ENCODE peak calls at places on chromosome 12, in four cellular contexts. E is MM.1S, G is GM23248, M is HCT116. J is an unnamed sample.

GRCh38 chr12:118633071-118633470 is 256.7 kb downstream of the SUDS3 start:
- DNase-seq in E (no peak), G (no peak), M (no peak), J (no peak)

GRCh38 chr12:68538722-68539614 is 71.7 kb upstream of the RAP1B start:
- DNase-seq in E (peak; percentile 10), G (peak; percentile 85), M (no peak), J (no peak)

GRCh38 chr12:128258866-128259555 is 8.0 kb upstream of the TMEM132C start:
- DNase-seq in E (no peak), G (no peak), M (no peak), J (peak; percentile 19)

GRCh38 chr12:11941601-11942360 is 129.0 kb upstream of the BCL2L14 start:
- DNase-seq in E (no peak), G (peak; percentile 95), M (no peak), J (peak; percentile 92)

GRCh38 chr12:6294533-6295186 is 15.8 kb upstream of the PLEKHG6 start:
- DNase-seq in E (no peak), G (peak; percentile 38), M (no peak), J (no peak)

GRCh38 chr12:90280033-90280432 is 571.4 kb upstream of the ATP2B1 start:
- DNase-seq in E (no peak), G (peak; percentile 76), M (no peak), J (peak; percentile 51)

GRCh38 chr12:16325426-16325825 is 22.0 kb upstream of the MGST1 start:
- DNase-seq in E (no peak), G (peak; percentile 9), M (no peak), J (no peak)

GRCh38 chr12:132638541-132639408 is 20.2 kb downstream of the P2RX2 start:
- DNase-seq in E (no peak), G (peak; percentile 77), M (no peak), J (peak; percentile 63)

GRCh38 chr12:104969328-104969727 is 11.2 kb upstream of the SLC41A2 start:
- DNase-seq in E (no peak), G (no peak), M (no peak), J (no peak)

GRCh38 chr12:104303538-104304151 is at the start of gene EID3:
- DNase-seq in E (no peak), G (peak; percentile 97), M (no peak), J (no peak)

GRCh38 chr12:43208221-43208620 is 343.8 kb downstream of the ADAMTS20 start:
- DNase-seq in E (no peak), G (peak; percentile 35), M (no peak), J (no peak)

GRCh38 chr12:111434680-111435338 is 29.1 kb downstream of the SH2B3 start:
- DNase-seq in E (peak; percentile 66), G (peak; percentile 76), M (no peak), J (no peak)

GRCh38 chr12:94812345-94812744 is 162.0 kb upstream of the TMCC3 start:
- DNase-seq in E (no peak), G (no peak), M (no peak), J (no peak)

GRCh38 chr12:117076410-117077372 is 22.5 kb downstream of the TESC start:
- DNase-seq in E (no peak), G (no peak), M (no peak), J (peak; percentile 29)

GRCh38 chr12:120115692-120116442 is 686 bp downstream of the RAB35 start:
- DNase-seq in E (no peak), G (peak; percentile 81), M (peak; percentile 41), J (peak; percentile 36)

GRCh38 chr12:121326996-121327674 is 25.1 kb downstream of the ANAPC5 start:
- DNase-seq in E (no peak), G (no peak), M (no peak), J (no peak)

GRCh38 chr12:78767264-78767981 is 97.2 kb upstream of the SYT1 start:
- DNase-seq in E (no peak), G (no peak), M (no peak), J (no peak)

GRCh38 chr12:6180300-6181051 is 19.7 kb upstream of the CD9 start:
- DNase-seq in E (no peak), G (peak; percentile 81), M (peak; percentile 15), J (peak; percentile 84)

GRCh38 chr12:72272731-72273498 is 745 bp downstream of the TRHDE start:
- DNase-seq in E (no peak), G (peak; percentile 40), M (no peak), J (peak; percentile 21)

GRCh38 chr12:2194060-2194459 is 141.3 kb downstream of the CACNA1C start:
- DNase-seq in E (no peak), G (no peak), M (no peak), J (no peak)

GRCh38 chr12:563250-563781 is 99.9 kb downstream of the NINJ2 start:
- DNase-seq in E (no peak), G (no peak), M (no peak), J (no peak)

GRCh38 chr12:102769323-102769916 is 147.6 kb downstream of the PAH start:
- DNase-seq in E (peak; percentile 49), G (peak; percentile 81), M (peak; percentile 26), J (peak; percentile 62)

GRCh38 chr12:49358548-49359141 is 8.6 kb upstream of the SPATS2 start:
- DNase-seq in E (peak; percentile 76), G (peak; percentile 62), M (peak; percentile 84), J (peak; percentile 63)

GRCh38 chr12:120649442-120650248 is 9.2 kb downstream of the CABP1 start:
- DNase-seq in E (no peak), G (peak; percentile 33), M (no peak), J (no peak)

GRCh38 chr12:96132819-96133218 is 61.4 kb upstream of the ELK3 start:
- DNase-seq in E (no peak), G (no peak), M (no peak), J (peak; percentile 23)

GRCh38 chr12:10540776-10541205 is 35.1 kb downstream of the EIF2S3B start:
- DNase-seq in E (no peak), G (peak; percentile 83), M (no peak), J (peak; percentile 82)

GRCh38 chr12:59624732-59625455 is 29.1 kb downstream of the SLC16A7 start:
- DNase-seq in E (no peak), G (peak; percentile 13), M (no peak), J (no peak)

GRCh38 chr12:104569348-104570173 is 112.8 kb downstream of the CHST11 start:
- DNase-seq in E (peak; percentile 50), G (no peak), M (no peak), J (no peak)

GRCh38 chr12:8849785-8850184 is 27.4 kb downstream of the A2ML1 start:
- DNase-seq in E (no peak), G (no peak), M (no peak), J (no peak)

GRCh38 chr12:51242896-51243295 is 4.3 kb downstream of the DAZAP2 start:
- DNase-seq in E (no peak), G (no peak), M (no peak), J (no peak)

GRCh38 chr12:115377781-115378180 is 693.8 kb upstream of the TBX3 start:
- DNase-seq in E (no peak), G (no peak), M (no peak), J (peak; percentile 41)

GRCh38 chr12:71469235-71469873 is 29.8 kb downstream of the LGR5 start:
- DNase-seq in E (no peak), G (peak; percentile 9), M (peak; percentile 44), J (peak; percentile 31)

GRCh38 chr12:40149673-40150260 is 43.9 kb upstream of the SLC2A13 start:
- DNase-seq in E (no peak), G (peak; percentile 40), M (no peak), J (peak; percentile 37)

GRCh38 chr12:102917026-102917787 is at the start of gene PAH:
- DNase-seq in E (no peak), G (no peak), M (no peak), J (no peak)

GRCh38 chr12:4251967-4252366 is 21.6 kb upstream of the CCND2 start:
- DNase-seq in E (no peak), G (no peak), M (no peak), J (no peak)

DNA sequence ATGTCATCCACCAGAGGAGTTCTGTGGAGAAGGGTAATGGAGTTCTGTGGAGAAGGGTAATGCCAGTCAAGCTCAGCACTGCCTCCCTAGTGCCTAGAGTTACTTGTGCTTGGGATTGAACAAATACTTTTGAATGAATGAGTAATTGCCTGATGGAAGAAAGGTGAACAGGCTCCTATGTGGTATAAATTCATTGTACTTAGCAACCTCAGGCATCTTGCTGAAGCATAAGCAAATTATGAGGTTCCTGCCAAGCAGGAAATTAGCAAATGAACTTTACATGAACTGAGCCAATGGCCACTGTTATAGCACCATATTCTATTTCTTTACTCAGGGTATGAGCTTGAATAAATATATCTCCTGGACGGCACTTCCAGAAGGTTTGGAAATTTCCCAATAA is 1047.2 kb downstream of the SLC6A15 start:
- DNase-seq in E (no peak), G (no peak), M (no peak), J (peak; percentile 79)
- H3K9me2 ChIP-seq in E (no peaks in the 10 kb centered on the region), G (no peaks in the 10 kb centered on the region), M (no peaks in the 10 kb centered on the region), J (no peaks in the 10 kb centered on the region)

GRCh38 chr12:57627504-57628279 is 5.3 kb downstream of the B4GALNT1 start:
- DNase-seq in E (no peak), G (no peak), M (no peak), J (no peak)
- TF ChIP-seq EZH2 in E (no peak), G (no peak), M (no peak), J (no peak)

GRCh38 chr12:55407866-55408265 is 7.5 kb downstream of the OR6C65 start:
- DNase-seq in E (no peak), G (no peak), M (no peak), J (no peak)
- H3K9ac ChIP-seq in E (no peak overlapping the region), G (no peak overlapping the region), M (no peak overlapping the region), J (no peak overlapping the region)

GRCh38 chr12:64733857-64734256 is 25.3 kb downstream of the GNS start:
- DNase-seq in E (no peak), G (peak; percentile 28), M (peak; percentile 23), J (peak; percentile 99)
- H3K9me2 ChIP-seq in E (no peaks in the 10 kb centered on the region), G (no peaks in the 10 kb centered on the region), M (no peaks in the 10 kb centered on the region), J (no peaks in the 10 kb centered on the region)

GRCh38 chr12:108082506-108082905 is 46.6 kb upstream of the WSCD2 start:
- DNase-seq in E (no peak), G (no peak), M (no peak), J (no peak)
- TF ChIP-seq EZH2 in E (no peak), G (no peak), M (no peak), J (no peak)

GRCh38 chr12:7695159-7695930 is at the start of gene GDF3:
- DNase-seq in E (no peak), G (peak; percentile 20), M (no peak), J (no peak)
- H3K9ac ChIP-seq in E (no peak within 1 kb of the TSS), G (no peak within 1 kb of the TSS), M (no peak within 1 kb of the TSS), J (no peak within 1 kb of the TSS)

J was measured in PC-3.